ENCODE peak calls at places on chromosomes 12 and 14, in eight cellular contexts. N, A, P, C, O, Q, V and B are unnamed samples.
A peak's percentile ranks its signal among the peaks of the same experiment; 100 is the strongest.

GRCh38 chr14:45891417-45892080 is 638.5 kb upstream of the MIS18BP1 start:
- DNase-seq in Q (no peak), V (no peak), C (no peak), A (peak; percentile 78), O (no peak), P (no peak), N (no peak), B (no peak)

GRCh38 chr14:29925106-29925722 is 2.4 kb downstream of the PRKD1 start:
- DNase-seq in N (no peak), C (no peak), A (no peak), O (no peak), V (peak; percentile 20), P (no peak), Q (peak; percentile 55), B (no peak)

GRCh38 chr14:97948841-97949240 is 1151.7 kb downstream of the VRK1 start:
- DNase-seq in A (no peak), V (no peak), N (no peak), P (no peak), C (no peak), O (no peak), Q (no peak), B (no peak)

GRCh38 chr12:81543621-81544139 is 215.5 kb downstream of the PPFIA2 start:
- DNase-seq in O (no peak), N (no peak), Q (no peak), A (no peak), P (no peak), V (no peak), C (no peak), B (no peak)

GRCh38 chr12:68871899-68872298 is 61.1 kb downstream of the CPM start:
- DNase-seq in A (no peak), C (no peak), N (no peak), O (no peak), Q (peak; percentile 56), V (no peak), P (no peak), B (no peak)

GRCh38 chr12:109880938-109881337 is 597 bp upstream of the GLTP start:
- DNase-seq in N (no peak), C (no peak), A (no peak), O (no peak), P (no peak), Q (no peak), V (no peak), B (no peak)

GRCh38 chr12:121250359-121250758 is 40.4 kb downstream of the P2RX4 start:
- DNase-seq in A (no peak), V (no peak), C (no peak), N (no peak), O (no peak), Q (no peak), P (no peak), B (no peak)

GRCh38 chr14:101113108-101113612 is 209.6 kb upstream of the RTL1 start:
- DNase-seq in N (no peak), Q (no peak), P (no peak), A (no peak), O (no peak), V (no peak), C (no peak), B (peak; percentile 29)

GRCh38 chr12:2329811-2330210 is 277.0 kb downstream of the CACNA1C start:
- DNase-seq in N (no peak), P (peak; percentile 32), Q (no peak), V (no peak), A (no peak), C (no peak), O (no peak), B (no peak)

GRCh38 chr12:113432976-113433375 is 10.8 kb downstream of the SDSL start:
- DNase-seq in Q (no peak), P (no peak), A (no peak), O (no peak), N (no peak), V (no peak), C (no peak), B (no peak)

GRCh38 chr14:77007975-77008421 is 20.5 kb downstream of the IRF2BPL start:
- DNase-seq in V (no peak), O (no peak), P (peak; percentile 55), C (no peak), N (no peak), A (peak; percentile 64), Q (no peak), B (no peak)

GRCh38 chr14:56412453-56413434 is 166.9 kb upstream of the TMEM260 start:
- DNase-seq in Q (no peak), V (no peak), O (no peak), C (no peak), P (no peak), N (no peak), A (no peak), B (no peak)

GRCh38 chr12:130195369-130195768 is 33.1 kb downstream of the FZD10 start:
- DNase-seq in Q (no peak), V (no peak), P (no peak), O (no peak), N (no peak), C (no peak), A (no peak), B (no peak)

GRCh38 chr12:93846936-93847516 is 169.9 kb downstream of the CRADD start:
- DNase-seq in V (no peak), A (no peak), O (no peak), P (no peak), C (no peak), N (no peak), Q (no peak), B (no peak)

GRCh38 chr12:54215990-54216579 is 27.3 kb upstream of the SMUG1 start:
- DNase-seq in C (no peak), P (no peak), O (no peak), N (no peak), V (no peak), A (peak; percentile 89), Q (peak; percentile 38), B (no peak)

GRCh38 chr12:96185914-96186313 is 8.3 kb upstream of the ELK3 start:
- DNase-seq in N (no peak), P (no peak), C (no peak), Q (no peak), O (no peak), A (no peak), V (no peak), B (no peak)

GRCh38 chr12:108337235-108338223 is 1.6 kb downstream of the CMKLR1 start:
- DNase-seq in C (no peak), A (no peak), V (peak; percentile 46), P (peak; percentile 69), O (no peak), Q (peak; percentile 52), N (no peak), B (no peak)

GRCh38 chr12:131378176-131378842 is 332.6 kb upstream of the SFSWAP start:
- DNase-seq in O (no peak), A (no peak), P (no peak), V (no peak), C (no peak), Q (no peak), N (no peak), B (no peak)

GRCh38 chr14:56892959-56893358 is 82.7 kb upstream of the OTX2 start:
- DNase-seq in N (no peak), O (no peak), C (no peak), A (no peak), V (no peak), Q (no peak), P (no peak), B (no peak)

GRCh38 chr14:69054030-69054429 is 74.9 kb upstream of the ACTN1 start:
- DNase-seq in V (no peak), O (no peak), C (no peak), Q (no peak), A (no peak), N (no peak), P (no peak), B (no peak)

GRCh38 chr14:83208346-83208745 is 1674.7 kb upstream of the SEL1L start:
- DNase-seq in O (no peak), N (no peak), V (no peak), C (no peak), P (no peak), A (no peak), Q (no peak), B (no peak)

GRCh38 chr12:3493225-3494049 is 2.4 kb downstream of the PRMT8 start:
- DNase-seq in A (no peak), N (no peak), Q (no peak), P (peak; percentile 27), O (peak; percentile 34), V (no peak), C (no peak), B (no peak)

GRCh38 chr12:41250748-41251147 is 62.6 kb downstream of the PDZRN4 start:
- DNase-seq in N (no peak), P (no peak), A (no peak), Q (no peak), O (no peak), V (no peak), C (no peak), B (no peak)

GRCh38 chr12:14841761-14842160 is 1.6 kb downstream of the ART4 start:
- DNase-seq in N (no peak), A (no peak), P (peak; percentile 70), O (no peak), C (peak; percentile 45), Q (peak; percentile 84), V (peak; percentile 71), B (no peak)

GRCh38 chr12:46354799-46355194 is 17.8 kb downstream of the SLC38A2 start:
- DNase-seq in C (no peak), P (no peak), N (no peak), Q (no peak), A (no peak), V (no peak), O (no peak), B (no peak)

GRCh38 chr12:77842430-77842829 is 11.7 kb downstream of the NAV3 start:
- DNase-seq in A (no peak), N (no peak), C (no peak), O (no peak), V (no peak), Q (no peak), P (no peak), B (no peak)

GRCh38 chr12:8912910-8913309 is 1.4 kb upstream of the PHC1 start:
- DNase-seq in O (no peak), Q (peak; percentile 20), V (no peak), P (no peak), A (no peak), C (no peak), N (no peak), B (no peak)

GRCh38 chr14:33897878-33898535 is 52.9 kb downstream of the EGLN3 start:
- DNase-seq in C (no peak), V (no peak), A (peak; percentile 84), P (no peak), N (no peak), O (no peak), Q (no peak), B (no peak)

GRCh38 chr14:71713061-71713850 is 219.0 kb upstream of the RGS6 start:
- DNase-seq in O (no peak), Q (peak; percentile 42), C (no peak), N (no peak), V (no peak), A (no peak), P (no peak), B (no peak)

GRCh38 chr12:19129121-19129485 is 430 bp upstream of the PLEKHA5 start:
- DNase-seq in C (no peak), N (no peak), V (no peak), P (no peak), Q (no peak), A (no peak), O (no peak), B (no peak)

GRCh38 chr14:81176224-81176623 is 44.5 kb downstream of the GTF2A1 start:
- DNase-seq in Q (no peak), C (no peak), V (no peak), N (no peak), O (no peak), A (no peak), P (no peak), B (no peak)